ENCODE peak calls at places on chromosomes 5 and 9, in five cellular contexts. F is NT2/D1, U is HepG2, C is GM12878, K is H1. I is an unnamed sample.

GRCh38 chr9:133592731-133593409 is 16.3 kb downstream of the FAM163B start:
- DNase-seq in K (no peak), U (no peak), C (no peak), F (no peak), I (no peak)

GRCh38 chr9:93298498-93299417 is 114.8 kb downstream of the WNK2 start:
- DNase-seq in C (no peak), K (no peak), F (no peak), U (peak; percentile 86), I (peak; percentile 3)

GRCh38 chr9:26502311-26502710 is 390.3 kb downstream of the CAAP1 start:
- DNase-seq in K (no peak), U (no peak), F (peak; percentile 5), C (no peak), I (no peak)

GRCh38 chr9:123346026-123346425 is 10.0 kb upstream of the CRB2 start:
- DNase-seq in C (no peak), K (no peak), F (no peak), U (no peak), I (no peak)

GRCh38 chr9:131870156-131870555 is 130.3 kb upstream of the RAPGEF1 start:
- DNase-seq in F (no peak), C (no peak), U (no peak), K (no peak), I (no peak)

GRCh38 chr5:143985832-143986485 is 174.0 kb downstream of the HMHB1 start:
- DNase-seq in C (no peak), K (no peak), U (no peak), F (no peak), I (peak; percentile 7)

GRCh38 chr9:135504262-135505229 is 4.1 kb downstream of the MRPS2 start:
- DNase-seq in F (no peak), K (peak; percentile 72), U (peak; percentile 55), C (no peak), I (peak; percentile 60)

GRCh38 chr9:34929506-34930102 is 28.5 kb upstream of the PHF24 start:
- DNase-seq in K (peak; percentile 66), U (peak; percentile 23), C (no peak), F (peak; percentile 58), I (peak; percentile 64)

GRCh38 chr9:89498845-89499480 is 1.1 kb upstream of the SEMA4D start:
- DNase-seq in U (no peak), F (no peak), K (no peak), C (no peak), I (no peak)

GRCh38 chr5:1134478-1134877 is 22.6 kb upstream of the SLC12A7 start:
- DNase-seq in C (peak; percentile 74), U (peak; percentile 30), F (no peak), K (no peak), I (no peak)

GRCh38 chr5:176364765-176365662 is at the start of gene ARL10:
- DNase-seq in C (no peak), F (no peak), K (peak; percentile 72), U (no peak), I (peak; percentile 77)

GRCh38 chr9:112322701-112323377 is 10.6 kb downstream of the PTBP3 start:
- DNase-seq in C (no peak), U (no peak), F (no peak), K (no peak), I (no peak)

GRCh38 chr9:18795947-18796705 is 236.9 kb downstream of the SAXO1 start:
- DNase-seq in U (no peak), F (no peak), C (no peak), K (no peak), I (no peak)

GRCh38 chr9:4997196-4997595 is 12.1 kb downstream of the JAK2 start:
- DNase-seq in F (no peak), U (no peak), K (no peak), C (no peak), I (no peak)

GRCh38 chr9:77019010-77019809 is at the start of gene FOXB2:
- DNase-seq in U (no peak), K (peak; percentile 81), C (no peak), F (no peak), I (peak; percentile 25)

GRCh38 chr5:166710275-166710674 is 1581.2 kb upstream of the WWC1 start:
- DNase-seq in U (no peak), C (no peak), F (no peak), K (no peak), I (no peak)

GRCh38 chr5:75475364-75475763 is 36.1 kb downstream of the CERT1 start:
- DNase-seq in F (no peak), U (no peak), K (no peak), C (no peak), I (no peak)

GRCh38 chr5:54990751-54991349 is 5.5 kb upstream of the ESM1 start:
- DNase-seq in U (no peak), F (no peak), C (no peak), K (no peak), I (no peak)

GRCh38 chr9:115015018-115015635 is 84.7 kb upstream of the TNFSF8 start:
- DNase-seq in C (no peak), U (peak; percentile 7), K (peak; percentile 71), F (peak; percentile 51), I (peak; percentile 44)

GRCh38 chr9:109017061-109017460 is 3.8 kb upstream of the CTNNAL1 start:
- DNase-seq in K (no peak), F (no peak), U (no peak), C (no peak), I (no peak)

GRCh38 chr5:74149395-74149794 is 491.1 kb downstream of the ENC1 start:
- DNase-seq in F (no peak), U (no peak), K (no peak), C (no peak), I (no peak)

GRCh38 chr9:132994410-132995120 is 16.1 kb downstream of the GFI1B start:
- DNase-seq in C (no peak), U (no peak), K (no peak), F (no peak), I (no peak)

GRCh38 chr5:79236364-79236969 is 536 bp downstream of the JMY start:
- DNase-seq in C (no peak), U (no peak), K (no peak), F (no peak), I (peak; percentile 44)

GRCh38 chr5:36611520-36612274 is 5.3 kb downstream of the SLC1A3 start:
- DNase-seq in K (no peak), F (no peak), C (no peak), U (no peak), I (no peak)

GRCh38 chr5:65790371-65791163 is 68.6 kb downstream of the NLN start:
- DNase-seq in K (no peak), F (no peak), U (no peak), C (no peak), I (no peak)

GRCh38 chr9:91481971-91482370 is 58.3 kb upstream of the NFIL3 start:
- DNase-seq in U (no peak), K (no peak), F (no peak), C (no peak), I (no peak)

GRCh38 chr9:116767219-116767618 is 80.1 kb downstream of the TRIM32 start:
- DNase-seq in K (no peak), U (no peak), C (no peak), F (no peak), I (no peak)

DNA sequence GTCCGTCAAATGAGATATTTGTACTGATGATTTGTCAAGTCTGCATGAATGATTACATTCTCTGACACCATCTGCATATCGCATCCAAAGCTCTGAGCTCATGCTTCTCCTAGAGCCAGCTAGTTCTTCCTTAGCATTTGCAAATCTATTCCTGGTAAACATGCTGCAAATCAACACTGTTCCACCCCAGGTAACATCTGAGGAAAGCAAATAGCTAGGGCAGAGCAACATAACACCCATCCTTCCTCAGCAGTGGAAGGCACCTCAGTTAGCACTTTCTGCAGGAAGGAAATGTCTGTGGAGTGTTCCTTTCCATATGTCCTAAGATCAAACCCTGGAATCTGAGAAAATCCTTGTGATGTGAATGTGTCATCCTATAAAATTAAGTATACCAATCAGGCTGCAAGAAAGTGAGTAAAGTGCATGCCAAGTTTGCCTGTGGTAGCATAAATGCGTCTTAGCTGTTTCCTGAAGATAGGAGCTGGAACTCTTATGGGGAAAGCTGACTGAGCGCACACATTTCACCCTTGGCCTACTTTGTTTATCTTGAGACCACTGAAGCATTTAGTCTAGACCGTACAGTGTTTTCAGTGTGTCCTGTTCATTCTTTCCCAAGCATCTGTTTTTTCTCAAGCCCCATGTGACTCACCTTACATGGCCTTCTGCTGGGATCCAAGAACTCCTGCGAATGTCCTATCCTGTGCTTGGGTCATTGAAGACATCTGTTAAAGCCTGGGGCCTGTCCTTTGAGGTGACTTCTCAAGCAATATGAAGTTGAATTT is 50.9 kb upstream of the STARD4 start:
- DNase-seq in K (no peak), U (no peak), C (no peak), F (no peak), I (no peak)
- TF ChIP-seq SUZ12 in K (no peak), U (no peak), C (no peak), F (no peak), I (no peak)

GRCh38 chr9:98637381-98637780 is 71.4 kb downstream of the GABBR2 start:
- DNase-seq in F (no peak), C (no peak), U (no peak), K (no peak), I (no peak)

GRCh38 chr9:98641675-98642074 is 67.1 kb downstream of the GABBR2 start:
- DNase-seq in K (no peak), U (no peak), F (no peak), C (no peak), I (no peak)

GRCh38 chr9:98642661-98643312 is 65.9 kb downstream of the GABBR2 start:
- DNase-seq in K (peak; percentile 74), C (no peak), F (no peak), U (no peak), I (peak; percentile 32)

GRCh38 chr9:98640394-98640793 is 68.3 kb downstream of the GABBR2 start:
- DNase-seq in F (no peak), C (no peak), U (no peak), K (no peak), I (no peak)

DNA sequence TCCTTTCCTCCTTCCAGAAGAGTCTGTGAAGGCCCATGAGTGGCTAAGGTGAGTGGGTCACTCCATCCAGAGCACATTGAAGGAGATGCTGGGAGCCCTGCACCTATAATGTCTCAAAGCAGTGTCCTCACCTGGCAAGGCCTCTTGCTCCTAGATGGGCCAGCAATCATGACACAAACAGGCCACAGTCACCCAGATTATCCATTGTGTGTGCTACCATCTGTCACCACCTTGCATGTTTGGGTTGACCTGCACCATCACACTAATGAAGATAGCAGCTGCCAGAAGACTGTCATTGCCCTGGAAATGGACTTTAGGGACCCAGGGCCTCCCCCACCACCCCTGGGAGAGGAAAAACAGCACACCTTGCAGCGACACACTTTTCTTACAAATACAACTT is 69.6 kb downstream of the GABBR2 start:
- DNase-seq in K (no peak), F (no peak), U (no peak), C (no peak), I (no peak)
- TF ChIP-seq SUZ12 in K (no peak), F (no peak), U (no peak), C (no peak), I (no peak)

GRCh38 chr9:106443520-106443919 is 419.4 kb upstream of the ZNF462 start:
- DNase-seq in C (no peak), K (no peak), F (no peak), U (no peak), I (no peak)
- TF ChIP-seq SUZ12 in C (no peak), K (no peak), F (no peak), U (no peak), I (no peak)

GRCh38 chr5:43161244-43161643 is 30.8 kb upstream of the NIM1K start:
- DNase-seq in C (no peak), U (no peak), K (no peak), F (no peak), I (no peak)
- TF ChIP-seq SUZ12 in C (no peak), U (no peak), K (no peak), F (no peak), I (no peak)

I was measured in HEK293T.